ENCODE peak calls at places on chromosomes 1 and 21, in five cellular contexts. One of them, this sample, is unnamed.

GRCh38 chr21:43278766-43279577 is 110.2 kb downstream of the CRYAA start:
- DNase-seq in A549: no peak
- DNase-seq in cardiac muscle cell: no peak
- DNase-seq in cardiac fibroblast: no peak
- DNase-seq in lung: no peak
- DNase-seq in this sample: no peak

GRCh38 chr21:42110691-42111469 is 39.8 kb downstream of the UMODL1 start:
- DNase-seq in A549: no peak
- DNase-seq in cardiac muscle cell: no peak
- DNase-seq in cardiac fibroblast: no peak
- DNase-seq in lung: no peak
- DNase-seq in this sample: no peak

GRCh38 chr1:171583581-171584194 is 38.4 kb upstream of the MYOCOS start:
- DNase-seq in A549: no peak
- DNase-seq in cardiac muscle cell: no peak
- DNase-seq in cardiac fibroblast: no peak
- DNase-seq in lung: no peak
- DNase-seq in this sample: peak

GRCh38 chr1:14165289-14165867 is 433.1 kb upstream of the KAZN start:
- DNase-seq in A549: no peak
- DNase-seq in cardiac muscle cell: no peak
- DNase-seq in cardiac fibroblast: no peak
- DNase-seq in lung: no peak
- DNase-seq in this sample: no peak

GRCh38 chr1:67280696-67281095 is 27.0 kb upstream of the IL12RB2 start:
- DNase-seq in A549: no peak
- DNase-seq in cardiac muscle cell: no peak
- DNase-seq in cardiac fibroblast: no peak
- DNase-seq in lung: no peak
- DNase-seq in this sample: no peak

GRCh38 chr1:101237229-101237837 is 514 bp downstream of the S1PR1 start:
- DNase-seq in A549: no peak
- DNase-seq in cardiac muscle cell: peak
- DNase-seq in cardiac fibroblast: peak
- DNase-seq in lung: no peak
- DNase-seq in this sample: peak

GRCh38 chr1:7616076-7616833 is 154.8 kb upstream of the VAMP3 start:
- DNase-seq in A549: peak
- DNase-seq in cardiac muscle cell: peak
- DNase-seq in cardiac fibroblast: peak
- DNase-seq in lung: peak
- DNase-seq in this sample: peak

GRCh38 chr1:229107302-229107815 is 163.6 kb upstream of the RAB4A start:
- DNase-seq in A549: no peak
- DNase-seq in cardiac muscle cell: no peak
- DNase-seq in cardiac fibroblast: no peak
- DNase-seq in lung: no peak
- DNase-seq in this sample: peak

GRCh38 chr1:243672675-243673074 is 177.4 kb downstream of the AKT3 start:
- DNase-seq in A549: no peak
- DNase-seq in cardiac muscle cell: no peak
- DNase-seq in cardiac fibroblast: no peak
- DNase-seq in lung: no peak
- DNase-seq in this sample: no peak

GRCh38 chr1:118958937-118959631 is 29.1 kb downstream of the TBX15 start:
- DNase-seq in A549: peak
- DNase-seq in cardiac muscle cell: no peak
- DNase-seq in cardiac fibroblast: no peak
- DNase-seq in lung: no peak
- DNase-seq in this sample: no peak

GRCh38 chr1:9651565-9652378 is at the start of gene PIK3CD:
- DNase-seq in A549: peak
- DNase-seq in cardiac muscle cell: peak
- DNase-seq in cardiac fibroblast: peak
- DNase-seq in lung: no peak
- DNase-seq in this sample: peak

GRCh38 chr1:89908294-89908992 is 86.5 kb upstream of the ZNF326 start:
- DNase-seq in A549: no peak
- DNase-seq in cardiac muscle cell: no peak
- DNase-seq in cardiac fibroblast: no peak
- DNase-seq in lung: no peak
- DNase-seq in this sample: no peak

GRCh38 chr1:208243851-208244583 is at the start of gene PLXNA2:
- DNase-seq in A549: peak
- DNase-seq in cardiac muscle cell: peak
- DNase-seq in cardiac fibroblast: peak
- DNase-seq in lung: peak
- DNase-seq in this sample: peak

GRCh38 chr1:60376196-60376595 is 302.6 kb upstream of the C1orf87 start:
- DNase-seq in A549: no peak
- DNase-seq in cardiac muscle cell: no peak
- DNase-seq in cardiac fibroblast: no peak
- DNase-seq in lung: no peak
- DNase-seq in this sample: no peak

GRCh38 chr1:10387611-10388386 is 11.1 kb upstream of the PGD start:
- DNase-seq in A549: peak
- DNase-seq in cardiac muscle cell: peak
- DNase-seq in cardiac fibroblast: peak
- DNase-seq in lung: no peak
- DNase-seq in this sample: peak

GRCh38 chr1:172745014-172745413 is 86.1 kb downstream of the FASLG start:
- DNase-seq in A549: peak
- DNase-seq in cardiac muscle cell: peak
- DNase-seq in cardiac fibroblast: peak
- DNase-seq in lung: peak
- DNase-seq in this sample: peak

GRCh38 chr21:45208627-45208951 is 79.1 kb downstream of the POFUT2 start:
- DNase-seq in A549: no peak
- DNase-seq in cardiac muscle cell: peak
- DNase-seq in cardiac fibroblast: no peak
- DNase-seq in lung: no peak
- DNase-seq in this sample: peak

GRCh38 chr1:171195781-171196180 is 10.7 kb downstream of the FMO2 start:
- DNase-seq in A549: no peak
- DNase-seq in cardiac muscle cell: no peak
- DNase-seq in cardiac fibroblast: no peak
- DNase-seq in lung: no peak
- DNase-seq in this sample: no peak

GRCh38 chr21:42161957-42162681 is 56.8 kb upstream of the ABCG1 start:
- DNase-seq in A549: no peak
- DNase-seq in cardiac muscle cell: no peak
- DNase-seq in cardiac fibroblast: no peak
- DNase-seq in lung: no peak
- DNase-seq in this sample: peak

GRCh38 chr1:91583326-91583755 is 82.7 kb downstream of the CDC7 start:
- DNase-seq in A549: no peak
- DNase-seq in cardiac muscle cell: no peak
- DNase-seq in cardiac fibroblast: no peak
- DNase-seq in lung: no peak
- DNase-seq in this sample: peak

GRCh38 chr1:170240409-170240808 is 94.7 kb downstream of the NTMT2 start:
- DNase-seq in A549: no peak
- DNase-seq in cardiac muscle cell: no peak
- DNase-seq in cardiac fibroblast: no peak
- DNase-seq in lung: no peak
- DNase-seq in this sample: no peak

GRCh38 chr21:35664683-35665082 is 395.6 kb downstream of the SETD4 start:
- DNase-seq in A549: no peak
- DNase-seq in cardiac muscle cell: no peak
- DNase-seq in cardiac fibroblast: no peak
- DNase-seq in lung: no peak
- DNase-seq in this sample: no peak

GRCh38 chr1:1051127-1051810 is 22.8 kb downstream of the RNF223 start:
- DNase-seq in A549: no peak
- DNase-seq in cardiac muscle cell: no peak
- DNase-seq in cardiac fibroblast: no peak
- DNase-seq in lung: no peak
- DNase-seq in this sample: no peak

GRCh38 chr1:115829947-115830346 is 11.0 kb downstream of the NHLH2 start:
- DNase-seq in A549: no peak
- DNase-seq in cardiac muscle cell: no peak
- DNase-seq in cardiac fibroblast: no peak
- DNase-seq in lung: no peak
- DNase-seq in this sample: no peak

GRCh38 chr1:48979940-48980339 is 203.2 kb upstream of the BEND5 start:
- DNase-seq in A549: no peak
- DNase-seq in cardiac muscle cell: no peak
- DNase-seq in cardiac fibroblast: no peak
- DNase-seq in lung: no peak
- DNase-seq in this sample: no peak

GRCh38 chr1:94646151-94646643 is 104.6 kb upstream of the F3 start:
- DNase-seq in A549: no peak
- DNase-seq in cardiac muscle cell: peak
- DNase-seq in cardiac fibroblast: peak
- DNase-seq in lung: no peak
- DNase-seq in this sample: peak

GRCh38 chr21:45026833-45027232 is 47.5 kb upstream of the ADARB1 start:
- DNase-seq in A549: no peak
- DNase-seq in cardiac muscle cell: no peak
- DNase-seq in cardiac fibroblast: no peak
- DNase-seq in lung: no peak
- DNase-seq in this sample: no peak

GRCh38 chr1:50620680-50621329 is 197.6 kb upstream of the DMRTA2 start:
- DNase-seq in A549: peak
- DNase-seq in cardiac muscle cell: peak
- DNase-seq in cardiac fibroblast: peak
- DNase-seq in lung: peak
- DNase-seq in this sample: peak

GRCh38 chr21:45575993-45576837 is 34.0 kb upstream of the SLC19A1 start:
- DNase-seq in A549: no peak
- DNase-seq in cardiac muscle cell: no peak
- DNase-seq in cardiac fibroblast: no peak
- DNase-seq in lung: no peak
- DNase-seq in this sample: no peak

GRCh38 chr1:241269116-241269515 is 87.9 kb downstream of the RGS7 start:
- DNase-seq in A549: peak
- DNase-seq in cardiac muscle cell: no peak
- DNase-seq in cardiac fibroblast: no peak
- DNase-seq in lung: no peak
- DNase-seq in this sample: no peak

GRCh38 chr1:67850151-67850551 is 16.9 kb upstream of the GNG12 start:
- DNase-seq in A549: peak
- DNase-seq in cardiac muscle cell: peak
- DNase-seq in cardiac fibroblast: peak
- DNase-seq in lung: no peak
- DNase-seq in this sample: peak

GRCh38 chr1:26410706-26411623 is at the start of gene LIN28A:
- DNase-seq in A549: no peak
- DNase-seq in cardiac muscle cell: no peak
- DNase-seq in cardiac fibroblast: no peak
- DNase-seq in lung: no peak
- DNase-seq in this sample: no peak
- H3K4me3 ChIP-seq in A549: no peak
- H3K4me3 ChIP-seq in cardiac muscle cell: peak
- H3K4me3 ChIP-seq in cardiac fibroblast: no peak
- H3K4me3 ChIP-seq in lung: no peak
- H3K4me3 ChIP-seq in this sample: no peak

DNA sequence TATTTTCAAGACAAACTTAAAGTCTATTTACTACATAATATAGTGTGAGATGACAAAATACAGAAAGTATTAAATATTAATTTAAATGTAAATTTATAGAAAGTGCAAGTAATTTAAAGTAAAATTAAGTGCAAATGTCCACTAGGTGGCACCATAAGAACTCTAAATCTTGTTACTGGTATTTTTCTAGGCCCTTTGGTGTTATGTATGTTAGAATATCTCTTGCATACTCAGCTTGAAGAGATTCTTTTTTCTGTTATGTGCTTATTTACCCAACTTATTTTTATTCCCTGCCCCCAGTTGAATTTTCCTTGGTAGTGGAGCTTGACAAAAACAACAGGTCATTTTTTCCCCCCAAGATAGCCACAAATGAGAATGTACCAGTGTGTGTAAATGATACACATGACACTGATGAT is 71.5 kb downstream of the RPS6KC1 start:
- DNase-seq in A549: peak
- DNase-seq in cardiac muscle cell: peak
- DNase-seq in cardiac fibroblast: peak
- DNase-seq in lung: no peak
- DNase-seq in this sample: peak
- TF ChIP-seq CTCF in A549: peak
- TF ChIP-seq CTCF in cardiac muscle cell: peak
- TF ChIP-seq CTCF in cardiac fibroblast: peak
- TF ChIP-seq CTCF in lung: no peak
- TF ChIP-seq CTCF in this sample: peak

GRCh38 chr1:205229916-205230700 is 2.4 kb downstream of the TMCC2 start:
- DNase-seq in A549: no peak
- DNase-seq in cardiac muscle cell: no peak
- DNase-seq in cardiac fibroblast: no peak
- DNase-seq in lung: no peak
- DNase-seq in this sample: no peak
- H3K4me3 ChIP-seq in A549: no peak
- H3K4me3 ChIP-seq in cardiac muscle cell: no peak
- H3K4me3 ChIP-seq in cardiac fibroblast: no peak
- H3K4me3 ChIP-seq in lung: no peak
- H3K4me3 ChIP-seq in this sample: no peak

GRCh38 chr1:21834094-21834493 is 22.0 kb downstream of the LDLRAD2 start:
- DNase-seq in A549: no peak
- DNase-seq in cardiac muscle cell: no peak
- DNase-seq in cardiac fibroblast: no peak
- DNase-seq in lung: no peak
- DNase-seq in this sample: no peak
- TF ChIP-seq CTCF in A549: no peak
- TF ChIP-seq CTCF in cardiac muscle cell: no peak
- TF ChIP-seq CTCF in cardiac fibroblast: no peak
- TF ChIP-seq CTCF in lung: no peak
- TF ChIP-seq CTCF in this sample: peak

GRCh38 chr1:27364696-27365371 is 1.9 kb downstream of the MAP3K6 start:
- DNase-seq in A549: no peak
- DNase-seq in cardiac muscle cell: no peak
- DNase-seq in cardiac fibroblast: no peak
- DNase-seq in lung: no peak
- DNase-seq in this sample: no peak
- H3K4me3 ChIP-seq in A549: peak
- H3K4me3 ChIP-seq in cardiac muscle cell: no peak
- H3K4me3 ChIP-seq in cardiac fibroblast: peak
- H3K4me3 ChIP-seq in lung: peak
- H3K4me3 ChIP-seq in this sample: peak

This sample was measured in fibroblast of mammary gland.